ENCODE peak calls at places on chromosomes 13 and 19, in five cellular contexts. Q, Y, U, M and A are unnamed samples.

GRCh38 chr19:56969726-56970125 is 129.2 kb upstream of the PEG3 start:
- DNase-seq in U (no peak), Y (no peak), Q (no peak), M (no peak), A (no peak)

GRCh38 chr13:83881031-83881727 is 1.1 kb downstream of the SLITRK1 start:
- DNase-seq in Q (no peak), U (no peak), Y (no peak), M (no peak), A (no peak)

GRCh38 chr19:29831686-29832085 is 19.9 kb downstream of the CCNE1 start:
- DNase-seq in Q (no peak), Y (no peak), M (no peak), U (no peak), A (no peak)

GRCh38 chr13:32117696-32118095 is 86.1 kb downstream of the FRY start:
- DNase-seq in Y (peak; percentile 8), U (no peak), M (no peak), Q (no peak), A (no peak)

GRCh38 chr13:114110091-114110829 is 22.2 kb downstream of the RASA3 start:
- DNase-seq in M (no peak), Q (no peak), Y (no peak), U (no peak), A (peak; percentile 66)

GRCh38 chr13:106570354-106570822 is 2.5 kb upstream of the ARGLU1 start:
- DNase-seq in Q (peak; percentile 52), M (no peak), Y (peak; percentile 61), U (peak; percentile 59), A (peak; percentile 32)

GRCh38 chr19:4217429-4218264 is 11.7 kb upstream of the EBI3 start:
- DNase-seq in M (no peak), Q (no peak), Y (no peak), U (no peak), A (no peak)

GRCh38 chr19:5343848-5344247 is 3.2 kb upstream of the PTPRS start:
- DNase-seq in Q (no peak), M (no peak), U (no peak), Y (peak; percentile 47), A (no peak)

GRCh38 chr19:48558018-48558684 is 6.2 kb downstream of the SULT2B1 start:
- DNase-seq in Y (peak; percentile 40), U (peak; percentile 44), M (no peak), Q (peak; percentile 96), A (no peak)

GRCh38 chr13:112756967-112757758 is 67.3 kb downstream of the ATP11A start:
- DNase-seq in Y (no peak), M (no peak), Q (no peak), U (no peak), A (no peak)

GRCh38 chr19:18388328-18389094 is 2.6 kb downstream of the GDF15 start:
- DNase-seq in M (peak; percentile 60), Q (no peak), Y (no peak), U (peak; percentile 91), A (peak; percentile 98)
- TF ChIP-seq RAD21 in M (peak; percentile 72), Q (peak; percentile 49), Y (peak; percentile 66), U (peak; percentile 70), A (peak; percentile 59)

DNA sequence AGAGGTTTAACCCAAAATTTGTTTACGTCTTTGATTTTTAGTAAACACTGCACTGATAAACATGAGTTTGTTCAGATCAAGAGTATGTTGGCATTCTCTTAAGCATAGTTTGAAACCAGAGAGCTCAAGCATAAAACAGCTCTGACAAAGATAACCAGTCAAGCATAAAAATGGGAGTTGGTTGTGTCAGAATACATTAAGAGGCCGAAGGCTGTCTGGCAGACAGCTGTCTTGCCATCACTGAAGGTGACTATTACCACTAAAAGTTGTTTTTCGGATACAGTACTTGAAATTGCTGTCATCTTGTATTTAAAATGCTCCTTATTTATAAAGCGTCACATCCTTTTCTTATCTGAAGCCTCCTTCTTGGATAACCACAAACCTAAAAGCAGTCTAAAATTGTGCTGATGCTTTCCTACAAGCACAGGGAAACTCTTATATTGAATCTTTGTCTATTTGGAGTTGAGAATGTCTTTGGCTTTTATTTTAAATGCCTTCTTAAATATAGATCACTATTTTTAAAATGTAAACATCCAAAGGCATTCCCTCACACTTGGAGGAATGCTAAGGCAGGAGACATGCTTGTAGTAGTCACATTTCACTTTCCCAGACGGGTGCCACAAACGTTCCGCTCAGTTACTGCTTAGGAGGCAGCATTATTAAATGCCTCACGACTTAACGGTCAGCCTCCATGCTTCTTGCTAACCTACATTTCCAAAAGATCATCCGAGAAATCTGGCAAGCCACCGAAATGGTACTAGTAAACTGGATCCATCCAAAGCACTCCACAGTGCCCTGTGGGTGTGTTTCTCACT is 1.6 kb downstream of the SMAD9 start:
- DNase-seq in U (no peak), M (no peak), Y (peak; percentile 36), Q (no peak), A (peak; percentile 25)
- TF ChIP-seq RCOR1 in U (no peak), M (no peak), Y (no peak), Q (no peak), A (no peak)

DNA sequence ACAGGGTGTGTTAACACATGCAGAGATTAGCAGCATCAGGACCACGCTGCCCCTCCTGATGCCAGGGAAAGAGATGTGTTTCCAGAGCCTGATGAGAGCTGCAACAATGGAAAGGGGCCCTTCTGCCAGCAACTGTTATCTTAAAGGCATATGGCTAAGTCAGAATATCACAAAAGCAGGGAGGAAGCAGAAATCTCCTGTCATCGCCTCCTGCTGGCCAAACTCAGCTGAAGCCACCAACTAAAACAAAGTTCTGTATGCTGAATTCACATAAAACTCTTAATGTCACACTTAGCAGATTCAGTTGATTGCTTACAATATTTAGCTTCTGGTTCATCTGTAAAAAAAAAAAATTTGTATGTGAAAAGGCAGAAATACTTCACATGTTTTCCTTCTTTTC is 178.2 kb downstream of the GPC5 start:
- DNase-seq in Y (no peak), Q (no peak), M (no peak), U (peak; percentile 60), A (no peak)
- TF ChIP-seq RAD21 in Y (no peak), Q (no peak), M (peak; percentile 9), U (peak; percentile 30), A (peak; percentile 18)

GRCh38 chr13:98766120-98766519 is 13.6 kb upstream of the SLC15A1 start:
- DNase-seq in M (no peak), Q (no peak), Y (no peak), U (no peak), A (no peak)
- TF ChIP-seq RCOR1 in M (no peak), Q (no peak), Y (no peak), U (no peak), A (no peak)